ENCODE peak calls at places on chromosomes 3 and 15, in nine cellular contexts. X is left cardiac atrium, D is hepatocyte, R is GM23248, N is globus pallidus, P is choroid plexus epithelial cell, O is T-helper 1 cell, G is NCI-H510A treated with DMSO at 0.1 percent for 48 hours, J is BJ. A is an unnamed sample.

GRCh38 chr3:128726691-128727031 is 678 bp downstream of the RAB7A start:
- DNase-seq in O (peak), P (peak), N (peak), G (no peak), J (no peak), D (peak), R (peak), X (peak), A (peak)

GRCh38 chr3:100042144-100042543 is 72.2 kb downstream of the FILIP1L start:
- DNase-seq in N (no peak), D (peak), P (peak), G (no peak), O (no peak), X (no peak), R (peak), J (peak), A (no peak)

GRCh38 chr3:141709126-141709770 is 28.9 kb upstream of the RNF7 start:
- DNase-seq in O (no peak), J (no peak), R (no peak), P (no peak), N (no peak), D (no peak), X (no peak), G (no peak), A (no peak)

GRCh38 chr3:193236990-193237389 is 4.0 kb upstream of the PLAAT1 start:
- DNase-seq in R (no peak), P (no peak), J (no peak), N (no peak), G (no peak), X (no peak), O (no peak), D (no peak), A (no peak)

GRCh38 chr3:195041871-195042740 is 228.9 kb downstream of the XXYLT1 start:
- DNase-seq in X (no peak), P (no peak), R (no peak), G (no peak), O (no peak), D (no peak), J (no peak), N (no peak), A (no peak)

GRCh38 chr3:16319307-16319706 is 54.3 kb downstream of the OXNAD1 start:
- DNase-seq in X (no peak), R (no peak), G (no peak), P (no peak), J (no peak), O (peak), D (no peak), N (no peak), A (no peak)

GRCh38 chr15:47885921-47886320 is 168.6 kb downstream of the SEMA6D start:
- DNase-seq in X (no peak), O (no peak), D (no peak), G (no peak), N (no peak), R (peak), P (peak), J (peak), A (peak)

GRCh38 chr15:58698887-58699641 is 50.4 kb downstream of the ADAM10 start:
- DNase-seq in N (no peak), P (peak), O (no peak), R (no peak), J (no peak), D (no peak), X (no peak), G (no peak), A (no peak)

GRCh38 chr3:124887177-124887995 is at the start of gene ITGB5:
- DNase-seq in R (peak), P (peak), J (peak), N (peak), X (peak), O (no peak), D (peak), G (peak), A (no peak)

GRCh38 chr15:75597667-75598341 is 18.7 kb upstream of the PTPN9 start:
- DNase-seq in P (peak), G (no peak), R (peak), J (no peak), X (no peak), N (no peak), O (no peak), D (peak), A (no peak)

GRCh38 chr15:57509121-57509520 is 82.6 kb upstream of the MYZAP start:
- DNase-seq in X (no peak), O (no peak), G (peak), P (peak), D (no peak), N (no peak), J (no peak), R (peak), A (peak)

GRCh38 chr15:29693225-29693624 is 129.0 kb downstream of the TJP1 start:
- DNase-seq in J (no peak), X (no peak), O (no peak), P (no peak), D (no peak), N (no peak), R (no peak), G (no peak), A (no peak)

GRCh38 chr15:95284933-95285401 is 1045.5 kb upstream of the NR2F2 start:
- DNase-seq in X (no peak), J (no peak), N (no peak), P (peak), G (no peak), R (peak), D (no peak), O (no peak), A (no peak)

GRCh38 chr3:180117381-180118163 is 80.8 kb upstream of the PEX5L start:
- DNase-seq in D (no peak), R (no peak), O (no peak), N (no peak), G (no peak), P (no peak), X (no peak), J (no peak), A (no peak)